ENCODE peak calls at places on chromosome 19, in six cellular contexts. L, J, A, P, H and B are unnamed samples.

GRCh38 chr19:3375221-3376088 is 9.1 kb downstream of the NFIC start:
- DNase-seq in H (peak; percentile 94), L (peak; percentile 86), P (no peak), J (no peak), A (no peak), B (no peak)

GRCh38 chr19:10219678-10220077 is 11.5 kb downstream of the S1PR2 start:
- DNase-seq in L (no peak), P (peak; percentile 98), H (no peak), J (no peak), A (peak; percentile 88), B (peak; percentile 79)

GRCh38 chr19:40775632-40776022 is 306 bp downstream of the MIA start:
- DNase-seq in L (no peak), P (no peak), H (no peak), J (no peak), A (no peak), B (no peak)

GRCh38 chr19:16649734-16650133 is 10.2 kb downstream of the SMIM7 start:
- DNase-seq in L (no peak), P (no peak), J (no peak), H (no peak), A (no peak), B (no peak)

GRCh38 chr19:57708641-57709354 is at the start of gene ZNF154:
- DNase-seq in L (peak; percentile 59), J (peak; percentile 50), H (no peak), A (no peak), P (no peak), B (peak; percentile 29)

GRCh38 chr19:23522431-23522830 is 127.2 kb upstream of the ZNF91 start:
- DNase-seq in J (no peak), H (no peak), L (no peak), P (no peak), A (no peak), B (no peak)

GRCh38 chr19:41548047-41548446 is 27.9 kb upstream of the CEACAM21 start:
- DNase-seq in A (no peak), L (no peak), H (no peak), J (no peak), P (no peak), B (no peak)

GRCh38 chr19:49502866-49503581 is 6.8 kb downstream of the RPS11 start:
- DNase-seq in P (peak; percentile 58), H (peak; percentile 64), J (no peak), L (no peak), A (no peak), B (peak; percentile 59)

GRCh38 chr19:17889609-17890214 is 18.0 kb downstream of the SLC5A5 start:
- DNase-seq in L (no peak), H (no peak), A (no peak), J (peak; percentile 34), P (no peak), B (no peak)

GRCh38 chr19:41541990-41542584 is 33.9 kb upstream of the CEACAM21 start:
- DNase-seq in L (no peak), H (peak; percentile 36), J (peak; percentile 66), A (no peak), P (no peak), B (no peak)

GRCh38 chr19:16367269-16367683 is 42.6 kb downstream of the KLF2 start:
- DNase-seq in A (peak; percentile 90), J (no peak), L (no peak), H (no peak), P (peak; percentile 90), B (no peak)

GRCh38 chr19:4969772-4970531 is 1.0 kb downstream of the KDM4B start:
- DNase-seq in A (peak; percentile 27), L (no peak), J (no peak), H (no peak), P (peak; percentile 26), B (no peak)

GRCh38 chr19:17289489-17289888 is 7.8 kb downstream of the ANKLE1 start:
- DNase-seq in P (peak; percentile 48), L (no peak), H (peak; percentile 57), A (no peak), J (peak; percentile 65), B (peak; percentile 76)

GRCh38 chr19:36707134-36707533 is 19.7 kb downstream of the ZNF567 start:
- DNase-seq in J (no peak), P (no peak), A (no peak), L (no peak), H (no peak), B (no peak)

GRCh38 chr19:42606660-42607351 is 12.1 kb upstream of the CEACAM8 start:
- DNase-seq in J (peak; percentile 63), L (peak; percentile 48), A (no peak), H (no peak), P (peak; percentile 47), B (no peak)

GRCh38 chr19:49879243-49879960 is 1.9 kb downstream of the TBC1D17 start:
- DNase-seq in J (no peak), L (no peak), A (no peak), P (no peak), H (peak; percentile 24), B (no peak)

GRCh38 chr19:29845576-29846176 is 33.9 kb downstream of the CCNE1 start:
- DNase-seq in L (peak; percentile 36), J (no peak), A (no peak), H (peak; percentile 19), P (no peak), B (no peak)

GRCh38 chr19:10747674-10748073 is 29.8 kb downstream of the DNM2 start:
- DNase-seq in P (no peak), H (no peak), A (no peak), J (no peak), L (no peak), B (no peak)

GRCh38 chr19:33726756-33727155 is 69.9 kb upstream of the KCTD15 start:
- DNase-seq in J (no peak), A (no peak), P (no peak), L (no peak), H (no peak), B (no peak)

GRCh38 chr19:21593934-21594844 is 88.8 kb downstream of the ZNF429 start:
- DNase-seq in P (no peak), A (no peak), J (no peak), L (no peak), H (peak; percentile 75), B (no peak)

GRCh38 chr19:6769006-6769637 is 1.9 kb upstream of the SH2D3A start:
- DNase-seq in H (no peak), P (peak; percentile 26), J (no peak), A (no peak), L (no peak), B (no peak)
- TF ChIP-seq CTCF in H (no peak), P (peak; percentile 40), J (peak; percentile 17), A (peak; percentile 25), L (peak; percentile 24), B (peak; percentile 44)

GRCh38 chr19:1322198-1322981 is 36.7 kb downstream of the EFNA2 start:
- DNase-seq in A (no peak), L (no peak), P (no peak), H (no peak), J (no peak), B (no peak)

GRCh38 chr19:1324792-1325567 is 39.3 kb downstream of the EFNA2 start:
- DNase-seq in L (peak; percentile 70), P (no peak), J (peak; percentile 52), H (peak; percentile 31), A (no peak), B (peak; percentile 21)

GRCh38 chr19:1325568-1326294 is 40.1 kb downstream of the EFNA2 start:
- DNase-seq in A (no peak), J (no peak), H (no peak), P (no peak), L (no peak), B (no peak)

GRCh38 chr19:1324249-1324791 is 38.6 kb downstream of the EFNA2 start:
- DNase-seq in J (no peak), A (no peak), L (no peak), P (no peak), H (no peak), B (no peak)

GRCh38 chr19:1327125-1327524 is 41.5 kb downstream of the EFNA2 start:
- DNase-seq in P (no peak), J (no peak), L (no peak), H (no peak), A (no peak), B (no peak)
- H3K27me3 ChIP-seq in P (peaks cover 90% of the 10 kb centered on the region), J (peaks cover 75% of the 10 kb centered on the region), L (no peaks in the 10 kb centered on the region), H (no peaks in the 10 kb centered on the region), A (peaks cover 6% of the 10 kb centered on the region), B (peaks cover 3% of the 10 kb centered on the region)

GRCh38 chr19:2221918-2222317 is 14.2 kb downstream of the PLEKHJ1 start:
- DNase-seq in J (no peak), L (no peak), P (no peak), A (no peak), H (no peak), B (no peak)
- H3K27ac ChIP-seq in J (no peak overlapping the region), L (no peak overlapping the region), P (no peak overlapping the region), A (no peak overlapping the region), H (no peak overlapping the region), B (no peak overlapping the region)

DNA sequence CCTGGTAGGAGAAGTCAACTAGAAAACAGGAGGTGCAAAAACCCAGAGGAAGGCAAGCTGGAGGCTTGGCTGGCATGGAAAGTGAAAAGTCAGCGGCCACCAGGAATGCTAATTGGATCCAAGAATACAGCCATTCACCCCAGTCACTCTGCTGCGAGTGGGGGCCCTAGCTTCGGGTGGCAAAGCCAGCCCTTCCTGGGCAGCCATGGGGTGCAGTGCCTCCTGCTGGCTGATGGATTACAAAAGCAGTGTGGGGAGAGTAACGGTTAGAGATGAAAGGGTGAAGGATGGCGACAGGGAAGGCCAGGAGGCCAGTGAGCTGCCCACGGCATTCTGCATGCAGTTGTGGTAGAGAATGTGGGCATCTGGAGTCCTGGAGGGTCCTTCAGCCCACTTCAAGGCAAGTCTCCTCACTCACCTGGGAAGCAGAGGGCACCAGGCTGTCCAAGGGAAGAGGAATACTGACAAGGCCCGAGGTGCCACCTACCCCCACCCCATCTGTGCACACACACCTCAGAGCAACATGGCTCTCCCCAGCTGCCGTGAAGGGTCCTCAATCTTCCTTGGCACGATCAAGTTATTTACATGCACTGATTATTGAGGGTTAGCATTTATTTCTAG is 20.3 kb upstream of the EPHX3 start:
- DNase-seq in A (no peak), P (no peak), H (no peak), J (no peak), L (peak; percentile 54), B (no peak)
- TF ChIP-seq CTCF in A (peak; percentile 17), P (peak; percentile 17), H (no peak), J (no peak), L (peak; percentile 67), B (peak; percentile 56)

GRCh38 chr19:39262496-39262895 is 5.7 kb upstream of the IFNL2 start:
- DNase-seq in P (no peak), A (no peak), L (no peak), H (no peak), J (no peak), B (no peak)
- H3K27me3 ChIP-seq in P (peaks cover 46% of the 10 kb centered on the region), A (no peaks in the 10 kb centered on the region), L (peaks cover 51% of the 10 kb centered on the region), H (peaks cover 5% of the 10 kb centered on the region), J (peaks cover 73% of the 10 kb centered on the region), B (peaks cover 45% of the 10 kb centered on the region)

GRCh38 chr19:55253264-55253663 is 5.6 kb downstream of the PPP6R1 start:
- DNase-seq in P (no peak), A (no peak), J (no peak), L (no peak), H (no peak), B (no peak)
- H3K27ac ChIP-seq in P (peak overlapping the region; percentile 95), A (peak overlapping the region; percentile 91), J (no peak overlapping the region), L (no peak overlapping the region), H (no peak overlapping the region), B (no peak overlapping the region)

GRCh38 chr19:48330012-48330681 is 4.8 kb downstream of the EMP3 start:
- DNase-seq in J (peak; percentile 82), A (peak; percentile 65), L (peak; percentile 88), H (peak; percentile 81), P (peak; percentile 96), B (no peak)
- TF ChIP-seq CTCF in J (no peak), A (no peak), L (peak; percentile 52), H (no peak), P (peak; percentile 18), B (no peak)